ENCODE peak calls at places on chromosomes 2 and 18, in six cellular contexts. W, D, L, Y, V and C are unnamed samples.

GRCh38 chr18:31042391-31043181 is at the start of gene DSC3:
- DNase-seq in L (no peak), W (peak; percentile 66), V (no peak), D (no peak), Y (no peak), C (no peak)

GRCh38 chr2:68423966-68424650 is 43.0 kb downstream of the FBXO48 start:
- DNase-seq in W (no peak), L (no peak), D (no peak), V (no peak), Y (no peak), C (no peak)

GRCh38 chr18:57819119-57819518 is 16.0 kb upstream of the ATP8B1 start:
- DNase-seq in L (no peak), V (no peak), Y (no peak), W (no peak), D (no peak), C (no peak)

GRCh38 chr18:10399465-10399864 is 55.0 kb upstream of the APCDD1 start:
- DNase-seq in W (no peak), D (no peak), V (no peak), L (no peak), Y (no peak), C (no peak)

GRCh38 chr2:133439281-133439920 is 128.9 kb downstream of the NCKAP5 start:
- DNase-seq in L (no peak), V (no peak), W (no peak), D (no peak), Y (no peak), C (no peak)

GRCh38 chr2:162914161-162914560 is 75.6 kb upstream of the KCNH7 start:
- DNase-seq in V (no peak), D (no peak), W (no peak), Y (no peak), L (no peak), C (no peak)

GRCh38 chr2:224658776-224659175 is 57.4 kb downstream of the CCDC195 start:
- DNase-seq in D (no peak), V (no peak), L (no peak), Y (no peak), W (no peak), C (no peak)

GRCh38 chr2:196980498-196980897 is 54.0 kb upstream of the PGAP1 start:
- DNase-seq in L (no peak), V (no peak), Y (no peak), W (no peak), D (peak; percentile 74), C (peak; percentile 95)

GRCh38 chr18:13617826-13618515 is 108.4 kb downstream of the FAM210A start:
- DNase-seq in D (no peak), Y (no peak), V (no peak), W (no peak), L (no peak), C (no peak)

GRCh38 chr2:152376385-152376784 is 41.4 kb downstream of the FMNL2 start:
- DNase-seq in W (no peak), L (no peak), D (no peak), Y (no peak), V (no peak), C (no peak)

GRCh38 chr2:177756346-177756745 is 316.2 kb downstream of the PDE11A start:
- DNase-seq in D (no peak), V (no peak), Y (no peak), L (no peak), W (no peak), C (peak; percentile 14)

GRCh38 chr2:234451852-234452625 is 44.8 kb downstream of the ARL4C start:
- DNase-seq in L (no peak), D (no peak), Y (no peak), W (peak; percentile 91), V (no peak), C (no peak)

GRCh38 chr2:223416826-223417610 is 185.1 kb downstream of the SCG2 start:
- DNase-seq in L (no peak), V (no peak), W (peak; percentile 30), D (no peak), Y (no peak), C (no peak)

GRCh38 chr2:156657809-156658208 is 221.6 kb downstream of the GPD2 start:
- DNase-seq in D (no peak), L (no peak), V (no peak), W (peak; percentile 5), Y (no peak), C (no peak)

GRCh38 chr2:10225291-10226031 is 77.2 kb upstream of the HPCAL1 start:
- DNase-seq in W (no peak), Y (no peak), V (no peak), D (no peak), L (no peak), C (no peak)